ENCODE peak calls at places on chromosomes 1 and 21, in eight cellular contexts. One of them, this sample, is unnamed.
A peak's percentile ranks its signal among the peaks of the same experiment; 100 is the strongest.

GRCh38 chr1:50976890-50977574 is 7.0 kb downstream of the CDKN2C start:
- DNase-seq in endodermal cell: peak; percentile 73
- DNase-seq in T1000: peak; percentile 36
- DNase-seq in stimulated activated CD4-positive, alpha-beta T cell treated with anti-CD3 and anti-CD28 coated beads, TNF-alpha, amount 100 ng/mL, for 1 hour: no peak
- DNase-seq in RPMI8226: no peak
- DNase-seq in ureter: no peak
- DNase-seq in stimulated activated CD8-positive, alpha-beta memory T cell treated with anti-CD3 and anti-CD28 coated beads, Interleukin-12 subunit alpha, Interleukin-12 subunit beta, amount 100 ng/mL, for 1 hour: no peak
- DNase-seq in SJSA1: peak; percentile 96
- DNase-seq in this sample: no peak

GRCh38 chr1:224052767-224053166 is 61.1 kb upstream of the FBXO28 start:
- DNase-seq in endodermal cell: no peak
- DNase-seq in T1000: no peak
- DNase-seq in stimulated activated CD4-positive, alpha-beta T cell treated with anti-CD3 and anti-CD28 coated beads, TNF-alpha, amount 100 ng/mL, for 1 hour: no peak
- DNase-seq in RPMI8226: no peak
- DNase-seq in ureter: no peak
- DNase-seq in stimulated activated CD8-positive, alpha-beta memory T cell treated with anti-CD3 and anti-CD28 coated beads, Interleukin-12 subunit alpha, Interleukin-12 subunit beta, amount 100 ng/mL, for 1 hour: no peak
- DNase-seq in SJSA1: no peak
- DNase-seq in this sample: no peak

GRCh38 chr1:222068937-222069336 is 327.0 kb upstream of the DUSP10 start:
- DNase-seq in endodermal cell: no peak
- DNase-seq in T1000: no peak
- DNase-seq in stimulated activated CD4-positive, alpha-beta T cell treated with anti-CD3 and anti-CD28 coated beads, TNF-alpha, amount 100 ng/mL, for 1 hour: no peak
- DNase-seq in RPMI8226: no peak
- DNase-seq in ureter: no peak
- DNase-seq in stimulated activated CD8-positive, alpha-beta memory T cell treated with anti-CD3 and anti-CD28 coated beads, Interleukin-12 subunit alpha, Interleukin-12 subunit beta, amount 100 ng/mL, for 1 hour: no peak
- DNase-seq in SJSA1: no peak
- DNase-seq in this sample: no peak

GRCh38 chr1:4699724-4700301 is 45.4 kb downstream of the AJAP1 start:
- DNase-seq in endodermal cell: no peak
- DNase-seq in T1000: no peak
- DNase-seq in stimulated activated CD4-positive, alpha-beta T cell treated with anti-CD3 and anti-CD28 coated beads, TNF-alpha, amount 100 ng/mL, for 1 hour: no peak
- DNase-seq in RPMI8226: peak; percentile 63
- DNase-seq in ureter: no peak
- DNase-seq in stimulated activated CD8-positive, alpha-beta memory T cell treated with anti-CD3 and anti-CD28 coated beads, Interleukin-12 subunit alpha, Interleukin-12 subunit beta, amount 100 ng/mL, for 1 hour: no peak
- DNase-seq in SJSA1: no peak
- DNase-seq in this sample: no peak

GRCh38 chr1:231442735-231443134 is 20.6 kb upstream of the EGLN1 start:
- DNase-seq in endodermal cell: no peak
- DNase-seq in T1000: no peak
- DNase-seq in stimulated activated CD4-positive, alpha-beta T cell treated with anti-CD3 and anti-CD28 coated beads, TNF-alpha, amount 100 ng/mL, for 1 hour: no peak
- DNase-seq in RPMI8226: no peak
- DNase-seq in ureter: no peak
- DNase-seq in stimulated activated CD8-positive, alpha-beta memory T cell treated with anti-CD3 and anti-CD28 coated beads, Interleukin-12 subunit alpha, Interleukin-12 subunit beta, amount 100 ng/mL, for 1 hour: no peak
- DNase-seq in SJSA1: no peak
- DNase-seq in this sample: no peak

GRCh38 chr1:22544606-22545005 is 18.7 kb upstream of the EPHA8 start:
- DNase-seq in endodermal cell: no peak
- DNase-seq in T1000: no peak
- DNase-seq in stimulated activated CD4-positive, alpha-beta T cell treated with anti-CD3 and anti-CD28 coated beads, TNF-alpha, amount 100 ng/mL, for 1 hour: no peak
- DNase-seq in RPMI8226: no peak
- DNase-seq in ureter: no peak
- DNase-seq in stimulated activated CD8-positive, alpha-beta memory T cell treated with anti-CD3 and anti-CD28 coated beads, Interleukin-12 subunit alpha, Interleukin-12 subunit beta, amount 100 ng/mL, for 1 hour: no peak
- DNase-seq in SJSA1: no peak
- DNase-seq in this sample: no peak

GRCh38 chr1:21657456-21658190 is 11.5 kb downstream of the RAP1GAP start:
- DNase-seq in endodermal cell: peak; percentile 68
- DNase-seq in T1000: no peak
- DNase-seq in stimulated activated CD4-positive, alpha-beta T cell treated with anti-CD3 and anti-CD28 coated beads, TNF-alpha, amount 100 ng/mL, for 1 hour: no peak
- DNase-seq in RPMI8226: no peak
- DNase-seq in ureter: no peak
- DNase-seq in stimulated activated CD8-positive, alpha-beta memory T cell treated with anti-CD3 and anti-CD28 coated beads, Interleukin-12 subunit alpha, Interleukin-12 subunit beta, amount 100 ng/mL, for 1 hour: no peak
- DNase-seq in SJSA1: no peak
- DNase-seq in this sample: no peak

GRCh38 chr1:32521165-32521564 is 18.1 kb upstream of the ZBTB8A start:
- DNase-seq in endodermal cell: no peak
- DNase-seq in T1000: no peak
- DNase-seq in stimulated activated CD4-positive, alpha-beta T cell treated with anti-CD3 and anti-CD28 coated beads, TNF-alpha, amount 100 ng/mL, for 1 hour: no peak
- DNase-seq in RPMI8226: peak; percentile 35
- DNase-seq in ureter: no peak
- DNase-seq in stimulated activated CD8-positive, alpha-beta memory T cell treated with anti-CD3 and anti-CD28 coated beads, Interleukin-12 subunit alpha, Interleukin-12 subunit beta, amount 100 ng/mL, for 1 hour: no peak
- DNase-seq in SJSA1: no peak
- DNase-seq in this sample: no peak

GRCh38 chr1:115624859-115625258 is 16.9 kb upstream of the VANGL1 start:
- DNase-seq in endodermal cell: peak; percentile 66
- DNase-seq in T1000: no peak
- DNase-seq in stimulated activated CD4-positive, alpha-beta T cell treated with anti-CD3 and anti-CD28 coated beads, TNF-alpha, amount 100 ng/mL, for 1 hour: no peak
- DNase-seq in RPMI8226: no peak
- DNase-seq in ureter: no peak
- DNase-seq in stimulated activated CD8-positive, alpha-beta memory T cell treated with anti-CD3 and anti-CD28 coated beads, Interleukin-12 subunit alpha, Interleukin-12 subunit beta, amount 100 ng/mL, for 1 hour: no peak
- DNase-seq in SJSA1: no peak
- DNase-seq in this sample: no peak

GRCh38 chr1:153652795-153653507 is 5.6 kb upstream of the SNAPIN start:
- DNase-seq in endodermal cell: no peak
- DNase-seq in T1000: no peak
- DNase-seq in stimulated activated CD4-positive, alpha-beta T cell treated with anti-CD3 and anti-CD28 coated beads, TNF-alpha, amount 100 ng/mL, for 1 hour: no peak
- DNase-seq in RPMI8226: no peak
- DNase-seq in ureter: no peak
- DNase-seq in stimulated activated CD8-positive, alpha-beta memory T cell treated with anti-CD3 and anti-CD28 coated beads, Interleukin-12 subunit alpha, Interleukin-12 subunit beta, amount 100 ng/mL, for 1 hour: no peak
- DNase-seq in SJSA1: no peak
- DNase-seq in this sample: no peak

GRCh38 chr1:3803905-3804626 is 7.8 kb upstream of the LRRC47 start:
- DNase-seq in endodermal cell: no peak
- DNase-seq in T1000: no peak
- DNase-seq in stimulated activated CD4-positive, alpha-beta T cell treated with anti-CD3 and anti-CD28 coated beads, TNF-alpha, amount 100 ng/mL, for 1 hour: no peak
- DNase-seq in RPMI8226: no peak
- DNase-seq in ureter: no peak
- DNase-seq in stimulated activated CD8-positive, alpha-beta memory T cell treated with anti-CD3 and anti-CD28 coated beads, Interleukin-12 subunit alpha, Interleukin-12 subunit beta, amount 100 ng/mL, for 1 hour: no peak
- DNase-seq in SJSA1: no peak
- DNase-seq in this sample: no peak

GRCh38 chr1:117017062-117017461 is 15.5 kb downstream of the CD101 start:
- DNase-seq in endodermal cell: no peak
- DNase-seq in T1000: no peak
- DNase-seq in stimulated activated CD4-positive, alpha-beta T cell treated with anti-CD3 and anti-CD28 coated beads, TNF-alpha, amount 100 ng/mL, for 1 hour: no peak
- DNase-seq in RPMI8226: no peak
- DNase-seq in ureter: no peak
- DNase-seq in stimulated activated CD8-positive, alpha-beta memory T cell treated with anti-CD3 and anti-CD28 coated beads, Interleukin-12 subunit alpha, Interleukin-12 subunit beta, amount 100 ng/mL, for 1 hour: no peak
- DNase-seq in SJSA1: no peak
- DNase-seq in this sample: no peak

GRCh38 chr1:31828926-31829690 is 13.3 kb upstream of the SPOCD1 start:
- DNase-seq in endodermal cell: no peak
- DNase-seq in T1000: no peak
- DNase-seq in stimulated activated CD4-positive, alpha-beta T cell treated with anti-CD3 and anti-CD28 coated beads, TNF-alpha, amount 100 ng/mL, for 1 hour: no peak
- DNase-seq in RPMI8226: no peak
- DNase-seq in ureter: peak; percentile 27
- DNase-seq in stimulated activated CD8-positive, alpha-beta memory T cell treated with anti-CD3 and anti-CD28 coated beads, Interleukin-12 subunit alpha, Interleukin-12 subunit beta, amount 100 ng/mL, for 1 hour: no peak
- DNase-seq in SJSA1: no peak
- DNase-seq in this sample: no peak

GRCh38 chr1:63688302-63688701 is 85.5 kb upstream of the ROR1 start:
- DNase-seq in endodermal cell: no peak
- DNase-seq in T1000: no peak
- DNase-seq in stimulated activated CD4-positive, alpha-beta T cell treated with anti-CD3 and anti-CD28 coated beads, TNF-alpha, amount 100 ng/mL, for 1 hour: no peak
- DNase-seq in RPMI8226: no peak
- DNase-seq in ureter: no peak
- DNase-seq in stimulated activated CD8-positive, alpha-beta memory T cell treated with anti-CD3 and anti-CD28 coated beads, Interleukin-12 subunit alpha, Interleukin-12 subunit beta, amount 100 ng/mL, for 1 hour: no peak
- DNase-seq in SJSA1: no peak
- DNase-seq in this sample: no peak

GRCh38 chr21:44434568-44434925 is 20.8 kb upstream of the LRRC3 start:
- DNase-seq in endodermal cell: peak; percentile 34
- DNase-seq in T1000: no peak
- DNase-seq in stimulated activated CD4-positive, alpha-beta T cell treated with anti-CD3 and anti-CD28 coated beads, TNF-alpha, amount 100 ng/mL, for 1 hour: no peak
- DNase-seq in RPMI8226: no peak
- DNase-seq in ureter: peak; percentile 28
- DNase-seq in stimulated activated CD8-positive, alpha-beta memory T cell treated with anti-CD3 and anti-CD28 coated beads, Interleukin-12 subunit alpha, Interleukin-12 subunit beta, amount 100 ng/mL, for 1 hour: no peak
- DNase-seq in SJSA1: no peak
- DNase-seq in this sample: no peak

GRCh38 chr1:153355445-153356071 is 2.1 kb upstream of the S100A9 start:
- DNase-seq in endodermal cell: peak; percentile 89
- DNase-seq in T1000: peak; percentile 10
- DNase-seq in stimulated activated CD4-positive, alpha-beta T cell treated with anti-CD3 and anti-CD28 coated beads, TNF-alpha, amount 100 ng/mL, for 1 hour: no peak
- DNase-seq in RPMI8226: peak; percentile 79
- DNase-seq in ureter: no peak
- DNase-seq in stimulated activated CD8-positive, alpha-beta memory T cell treated with anti-CD3 and anti-CD28 coated beads, Interleukin-12 subunit alpha, Interleukin-12 subunit beta, amount 100 ng/mL, for 1 hour: no peak
- DNase-seq in SJSA1: peak; percentile 6
- DNase-seq in this sample: peak; percentile 67

GRCh38 chr1:209882942-209883340 is 55.1 kb upstream of the SYT14 start:
- DNase-seq in endodermal cell: no peak
- DNase-seq in T1000: no peak
- DNase-seq in stimulated activated CD4-positive, alpha-beta T cell treated with anti-CD3 and anti-CD28 coated beads, TNF-alpha, amount 100 ng/mL, for 1 hour: no peak
- DNase-seq in RPMI8226: no peak
- DNase-seq in ureter: no peak
- DNase-seq in stimulated activated CD8-positive, alpha-beta memory T cell treated with anti-CD3 and anti-CD28 coated beads, Interleukin-12 subunit alpha, Interleukin-12 subunit beta, amount 100 ng/mL, for 1 hour: no peak
- DNase-seq in SJSA1: no peak
- DNase-seq in this sample: no peak

GRCh38 chr1:107617921-107618320 is 347.1 kb downstream of the VAV3 start:
- DNase-seq in endodermal cell: no peak
- DNase-seq in T1000: no peak
- DNase-seq in stimulated activated CD4-positive, alpha-beta T cell treated with anti-CD3 and anti-CD28 coated beads, TNF-alpha, amount 100 ng/mL, for 1 hour: no peak
- DNase-seq in RPMI8226: peak; percentile 8
- DNase-seq in ureter: no peak
- DNase-seq in stimulated activated CD8-positive, alpha-beta memory T cell treated with anti-CD3 and anti-CD28 coated beads, Interleukin-12 subunit alpha, Interleukin-12 subunit beta, amount 100 ng/mL, for 1 hour: no peak
- DNase-seq in SJSA1: no peak
- DNase-seq in this sample: no peak

GRCh38 chr1:169364948-169365347 is 2.6 kb downstream of the NME7 start:
- DNase-seq in endodermal cell: no peak
- DNase-seq in T1000: no peak
- DNase-seq in stimulated activated CD4-positive, alpha-beta T cell treated with anti-CD3 and anti-CD28 coated beads, TNF-alpha, amount 100 ng/mL, for 1 hour: no peak
- DNase-seq in RPMI8226: no peak
- DNase-seq in ureter: no peak
- DNase-seq in stimulated activated CD8-positive, alpha-beta memory T cell treated with anti-CD3 and anti-CD28 coated beads, Interleukin-12 subunit alpha, Interleukin-12 subunit beta, amount 100 ng/mL, for 1 hour: no peak
- DNase-seq in SJSA1: no peak
- DNase-seq in this sample: no peak

GRCh38 chr1:209787551-209787950 is 3.2 kb upstream of the C1orf74 start:
- DNase-seq in endodermal cell: no peak
- DNase-seq in T1000: no peak
- DNase-seq in stimulated activated CD4-positive, alpha-beta T cell treated with anti-CD3 and anti-CD28 coated beads, TNF-alpha, amount 100 ng/mL, for 1 hour: no peak
- DNase-seq in RPMI8226: peak; percentile 37
- DNase-seq in ureter: peak; percentile 72
- DNase-seq in stimulated activated CD8-positive, alpha-beta memory T cell treated with anti-CD3 and anti-CD28 coated beads, Interleukin-12 subunit alpha, Interleukin-12 subunit beta, amount 100 ng/mL, for 1 hour: no peak
- DNase-seq in SJSA1: no peak
- DNase-seq in this sample: peak; percentile 66

GRCh38 chr1:111958911-111959310 is 30.6 kb downstream of the KCND3 start:
- DNase-seq in endodermal cell: no peak
- DNase-seq in T1000: no peak
- DNase-seq in stimulated activated CD4-positive, alpha-beta T cell treated with anti-CD3 and anti-CD28 coated beads, TNF-alpha, amount 100 ng/mL, for 1 hour: no peak
- DNase-seq in RPMI8226: no peak
- DNase-seq in ureter: no peak
- DNase-seq in stimulated activated CD8-positive, alpha-beta memory T cell treated with anti-CD3 and anti-CD28 coated beads, Interleukin-12 subunit alpha, Interleukin-12 subunit beta, amount 100 ng/mL, for 1 hour: no peak
- DNase-seq in SJSA1: no peak
- DNase-seq in this sample: no peak

GRCh38 chr1:32755810-32756159 is 53.2 kb upstream of the SYNC start:
- DNase-seq in endodermal cell: peak; percentile 70
- DNase-seq in T1000: no peak
- DNase-seq in stimulated activated CD4-positive, alpha-beta T cell treated with anti-CD3 and anti-CD28 coated beads, TNF-alpha, amount 100 ng/mL, for 1 hour: no peak
- DNase-seq in RPMI8226: no peak
- DNase-seq in ureter: no peak
- DNase-seq in stimulated activated CD8-positive, alpha-beta memory T cell treated with anti-CD3 and anti-CD28 coated beads, Interleukin-12 subunit alpha, Interleukin-12 subunit beta, amount 100 ng/mL, for 1 hour: no peak
- DNase-seq in SJSA1: no peak
- DNase-seq in this sample: no peak

GRCh38 chr1:21294266-21295058 is 4.2 kb upstream of the ECE1 start:
- DNase-seq in endodermal cell: no peak
- DNase-seq in T1000: no peak
- DNase-seq in stimulated activated CD4-positive, alpha-beta T cell treated with anti-CD3 and anti-CD28 coated beads, TNF-alpha, amount 100 ng/mL, for 1 hour: peak; percentile 64
- DNase-seq in RPMI8226: peak; percentile 96
- DNase-seq in ureter: no peak
- DNase-seq in stimulated activated CD8-positive, alpha-beta memory T cell treated with anti-CD3 and anti-CD28 coated beads, Interleukin-12 subunit alpha, Interleukin-12 subunit beta, amount 100 ng/mL, for 1 hour: peak; percentile 76
- DNase-seq in SJSA1: peak; percentile 25
- DNase-seq in this sample: no peak

GRCh38 chr1:234322979-234323378 is 50.3 kb upstream of the COA6 start:
- DNase-seq in endodermal cell: peak; percentile 95
- DNase-seq in T1000: no peak
- DNase-seq in stimulated activated CD4-positive, alpha-beta T cell treated with anti-CD3 and anti-CD28 coated beads, TNF-alpha, amount 100 ng/mL, for 1 hour: peak; percentile 26
- DNase-seq in RPMI8226: peak; percentile 49
- DNase-seq in ureter: no peak
- DNase-seq in stimulated activated CD8-positive, alpha-beta memory T cell treated with anti-CD3 and anti-CD28 coated beads, Interleukin-12 subunit alpha, Interleukin-12 subunit beta, amount 100 ng/mL, for 1 hour: no peak
- DNase-seq in SJSA1: no peak
- DNase-seq in this sample: no peak

GRCh38 chr1:98081951-98082350 is 161.1 kb upstream of the DPYD start:
- DNase-seq in endodermal cell: no peak
- DNase-seq in T1000: no peak
- DNase-seq in stimulated activated CD4-positive, alpha-beta T cell treated with anti-CD3 and anti-CD28 coated beads, TNF-alpha, amount 100 ng/mL, for 1 hour: no peak
- DNase-seq in RPMI8226: no peak
- DNase-seq in ureter: no peak
- DNase-seq in stimulated activated CD8-positive, alpha-beta memory T cell treated with anti-CD3 and anti-CD28 coated beads, Interleukin-12 subunit alpha, Interleukin-12 subunit beta, amount 100 ng/mL, for 1 hour: no peak
- DNase-seq in SJSA1: no peak
- DNase-seq in this sample: no peak

GRCh38 chr21:40605094-40605493 is 241.9 kb downstream of the DSCAM start:
- DNase-seq in endodermal cell: no peak
- DNase-seq in T1000: no peak
- DNase-seq in stimulated activated CD4-positive, alpha-beta T cell treated with anti-CD3 and anti-CD28 coated beads, TNF-alpha, amount 100 ng/mL, for 1 hour: no peak
- DNase-seq in RPMI8226: no peak
- DNase-seq in ureter: no peak
- DNase-seq in stimulated activated CD8-positive, alpha-beta memory T cell treated with anti-CD3 and anti-CD28 coated beads, Interleukin-12 subunit alpha, Interleukin-12 subunit beta, amount 100 ng/mL, for 1 hour: no peak
- DNase-seq in SJSA1: no peak
- DNase-seq in this sample: no peak

GRCh38 chr21:42405064-42406059 is 1.7 kb downstream of the UBASH3A start:
- DNase-seq in endodermal cell: no peak
- DNase-seq in T1000: no peak
- DNase-seq in stimulated activated CD4-positive, alpha-beta T cell treated with anti-CD3 and anti-CD28 coated beads, TNF-alpha, amount 100 ng/mL, for 1 hour: no peak
- DNase-seq in RPMI8226: no peak
- DNase-seq in ureter: no peak
- DNase-seq in stimulated activated CD8-positive, alpha-beta memory T cell treated with anti-CD3 and anti-CD28 coated beads, Interleukin-12 subunit alpha, Interleukin-12 subunit beta, amount 100 ng/mL, for 1 hour: no peak
- DNase-seq in SJSA1: no peak
- DNase-seq in this sample: no peak

GRCh38 chr1:21174638-21175323 is 1.9 kb downstream of the EIF4G3 start:
- DNase-seq in endodermal cell: no peak
- DNase-seq in T1000: no peak
- DNase-seq in stimulated activated CD4-positive, alpha-beta T cell treated with anti-CD3 and anti-CD28 coated beads, TNF-alpha, amount 100 ng/mL, for 1 hour: no peak
- DNase-seq in RPMI8226: no peak
- DNase-seq in ureter: no peak
- DNase-seq in stimulated activated CD8-positive, alpha-beta memory T cell treated with anti-CD3 and anti-CD28 coated beads, Interleukin-12 subunit alpha, Interleukin-12 subunit beta, amount 100 ng/mL, for 1 hour: no peak
- DNase-seq in SJSA1: peak; percentile 28
- DNase-seq in this sample: no peak

GRCh38 chr1:63936276-63936675 is 162.5 kb downstream of the ROR1 start:
- DNase-seq in endodermal cell: no peak
- DNase-seq in T1000: no peak
- DNase-seq in stimulated activated CD4-positive, alpha-beta T cell treated with anti-CD3 and anti-CD28 coated beads, TNF-alpha, amount 100 ng/mL, for 1 hour: no peak
- DNase-seq in RPMI8226: no peak
- DNase-seq in ureter: no peak
- DNase-seq in stimulated activated CD8-positive, alpha-beta memory T cell treated with anti-CD3 and anti-CD28 coated beads, Interleukin-12 subunit alpha, Interleukin-12 subunit beta, amount 100 ng/mL, for 1 hour: no peak
- DNase-seq in SJSA1: no peak
- DNase-seq in this sample: no peak

GRCh38 chr1:61119085-61119484 is 36.7 kb downstream of the NFIA start:
- DNase-seq in endodermal cell: no peak
- DNase-seq in T1000: no peak
- DNase-seq in stimulated activated CD4-positive, alpha-beta T cell treated with anti-CD3 and anti-CD28 coated beads, TNF-alpha, amount 100 ng/mL, for 1 hour: no peak
- DNase-seq in RPMI8226: no peak
- DNase-seq in ureter: no peak
- DNase-seq in stimulated activated CD8-positive, alpha-beta memory T cell treated with anti-CD3 and anti-CD28 coated beads, Interleukin-12 subunit alpha, Interleukin-12 subunit beta, amount 100 ng/mL, for 1 hour: no peak
- DNase-seq in SJSA1: no peak
- DNase-seq in this sample: no peak

GRCh38 chr1:163195728-163196448 is 6.8 kb downstream of the RGS5 start:
- DNase-seq in endodermal cell: no peak
- DNase-seq in T1000: no peak
- DNase-seq in stimulated activated CD4-positive, alpha-beta T cell treated with anti-CD3 and anti-CD28 coated beads, TNF-alpha, amount 100 ng/mL, for 1 hour: no peak
- DNase-seq in RPMI8226: no peak
- DNase-seq in ureter: no peak
- DNase-seq in stimulated activated CD8-positive, alpha-beta memory T cell treated with anti-CD3 and anti-CD28 coated beads, Interleukin-12 subunit alpha, Interleukin-12 subunit beta, amount 100 ng/mL, for 1 hour: no peak
- DNase-seq in SJSA1: no peak
- DNase-seq in this sample: no peak

GRCh38 chr1:83508485-83509151 is 490.3 kb downstream of the TTLL7 start:
- DNase-seq in endodermal cell: no peak
- DNase-seq in T1000: no peak
- DNase-seq in stimulated activated CD4-positive, alpha-beta T cell treated with anti-CD3 and anti-CD28 coated beads, TNF-alpha, amount 100 ng/mL, for 1 hour: no peak
- DNase-seq in RPMI8226: peak; percentile 53
- DNase-seq in ureter: peak; percentile 41
- DNase-seq in stimulated activated CD8-positive, alpha-beta memory T cell treated with anti-CD3 and anti-CD28 coated beads, Interleukin-12 subunit alpha, Interleukin-12 subunit beta, amount 100 ng/mL, for 1 hour: no peak
- DNase-seq in SJSA1: peak; percentile 91
- DNase-seq in this sample: no peak

GRCh38 chr21:32412162-32412997 is at the start of gene EVA1C:
- DNase-seq in endodermal cell: peak; percentile 86
- DNase-seq in T1000: peak; percentile 59
- DNase-seq in stimulated activated CD4-positive, alpha-beta T cell treated with anti-CD3 and anti-CD28 coated beads, TNF-alpha, amount 100 ng/mL, for 1 hour: peak; percentile 56
- DNase-seq in RPMI8226: peak; percentile 52
- DNase-seq in ureter: peak; percentile 75
- DNase-seq in stimulated activated CD8-positive, alpha-beta memory T cell treated with anti-CD3 and anti-CD28 coated beads, Interleukin-12 subunit alpha, Interleukin-12 subunit beta, amount 100 ng/mL, for 1 hour: peak; percentile 50
- DNase-seq in SJSA1: peak; percentile 62
- DNase-seq in this sample: no peak

GRCh38 chr1:208791458-208791857 is 547.3 kb upstream of the PLXNA2 start:
- DNase-seq in endodermal cell: no peak
- DNase-seq in T1000: no peak
- DNase-seq in stimulated activated CD4-positive, alpha-beta T cell treated with anti-CD3 and anti-CD28 coated beads, TNF-alpha, amount 100 ng/mL, for 1 hour: no peak
- DNase-seq in RPMI8226: no peak
- DNase-seq in ureter: no peak
- DNase-seq in stimulated activated CD8-positive, alpha-beta memory T cell treated with anti-CD3 and anti-CD28 coated beads, Interleukin-12 subunit alpha, Interleukin-12 subunit beta, amount 100 ng/mL, for 1 hour: no peak
- DNase-seq in SJSA1: peak; percentile 7
- DNase-seq in this sample: no peak